ENCODE peak calls at places on chromosomes 4 and X, in nine cellular contexts. H is GM12865, V is NB4, B is tibial nerve, X is choroid plexus epithelial cell, K is IMR-90, E is A549, Q is mucosa of descending colon, G is mammary epithelial cell. C is an unnamed sample.
A peak's percentile ranks its signal among the peaks of the same experiment; 100 is the strongest.

GRCh38 chrX:71095971-71096701 is 485 bp downstream of the FOXO4 start:
- DNase-seq in H (peak; percentile 54), V (peak; percentile 78), B (peak; percentile 23), X (no peak), K (peak; percentile 30), E (no peak), Q (no peak), G (peak; percentile 25), C (peak; percentile 48)

GRCh38 chr4:42489095-42489494 is 91.8 kb downstream of the SHISA3 start:
- DNase-seq in H (peak; percentile 88), V (no peak), B (no peak), X (no peak), K (no peak), E (no peak), Q (no peak), G (no peak), C (no peak)

GRCh38 chr4:147786031-147786430 is 54.1 kb downstream of the ARHGAP10 start:
- DNase-seq in H (peak; percentile 86), V (no peak), B (no peak), X (peak; percentile 31), K (no peak), E (no peak), Q (no peak), G (no peak), C (no peak)

GRCh38 chr4:88659061-88659889 is 38.4 kb downstream of the NAP1L5 start:
- DNase-seq in H (peak; percentile 60), V (peak; percentile 20), B (no peak), X (peak; percentile 86), K (peak; percentile 77), E (peak; percentile 67), Q (peak; percentile 69), G (peak; percentile 82), C (peak; percentile 81)

GRCh38 chrX:40105016-40105790 is 7.4 kb upstream of the BCOR start:
- DNase-seq in H (peak; percentile 63), V (peak; percentile 68), B (no peak), X (peak; percentile 52), K (no peak), E (no peak), Q (peak; percentile 42), G (peak; percentile 36), C (no peak)

GRCh38 chr4:6746721-6747689 is 31.0 kb downstream of the BLOC1S4 start:
- DNase-seq in H (no peak), V (no peak), B (no peak), X (no peak), K (no peak), E (peak; percentile 79), Q (peak; percentile 83), G (no peak), C (no peak)

GRCh38 chr4:150181536-150181935 is 103.3 kb downstream of the DCLK2 start:
- DNase-seq in H (no peak), V (no peak), B (no peak), X (peak; percentile 48), K (peak; percentile 62), E (no peak), Q (no peak), G (no peak), C (peak; percentile 23)

GRCh38 chr4:137360701-137361213 is 171.5 kb downstream of the PCDH18 start:
- DNase-seq in H (no peak), V (no peak), B (no peak), X (no peak), K (no peak), E (no peak), Q (no peak), G (no peak), C (no peak)

GRCh38 chr4:110681381-110681780 is 58.5 kb upstream of the PITX2 start:
- DNase-seq in H (no peak), V (no peak), B (no peak), X (no peak), K (no peak), E (no peak), Q (no peak), G (no peak), C (peak; percentile 67)

GRCh38 chr4:181952478-181952877 is 290.7 kb upstream of the TENM3 start:
- DNase-seq in H (no peak), V (no peak), B (no peak), X (peak; percentile 95), K (peak; percentile 96), E (peak; percentile 64), Q (peak; percentile 31), G (peak; percentile 90), C (peak; percentile 81)

GRCh38 chrX:15567886-15568616 is 32.7 kb downstream of the ACE2 start:
- DNase-seq in H (no peak), V (no peak), B (no peak), X (peak; percentile 23), K (no peak), E (peak; percentile 9), Q (no peak), G (peak; percentile 18), C (no peak)

GRCh38 chrX:48966796-48967579 is 4.7 kb downstream of the KCND1 start:
- DNase-seq in H (no peak), V (no peak), B (no peak), X (peak; percentile 53), K (peak; percentile 55), E (no peak), Q (no peak), G (no peak), C (peak; percentile 40)

GRCh38 chrX:17081969-17082368 is 135.5 kb downstream of the REPS2 start:
- DNase-seq in H (no peak), V (no peak), B (no peak), X (no peak), K (no peak), E (no peak), Q (no peak), G (no peak), C (no peak)

GRCh38 chrX:64204252-64204651 is 1.3 kb downstream of the AMER1 start:
- DNase-seq in H (no peak), V (no peak), B (peak; percentile 11), X (no peak), K (peak; percentile 1), E (no peak), Q (peak; percentile 8), G (no peak), C (no peak)

GRCh38 chr4:6349896-6350295 is 80.2 kb downstream of the WFS1 start:
- DNase-seq in H (no peak), V (no peak), B (no peak), X (no peak), K (peak; percentile 10), E (no peak), Q (no peak), G (no peak), C (no peak)

GRCh38 chrX:125004799-125005198 is 314.9 kb upstream of the TEX13C start:
- DNase-seq in H (no peak), V (no peak), B (no peak), X (no peak), K (no peak), E (no peak), Q (no peak), G (no peak), C (no peak)

GRCh38 chr4:123418486-123418931 is 21.9 kb downstream of the SPRY1 start:
- DNase-seq in H (peak; percentile 61), V (peak; percentile 92), B (no peak), X (peak; percentile 95), K (peak; percentile 92), E (no peak), Q (no peak), G (peak; percentile 93), C (peak; percentile 85)

DNA sequence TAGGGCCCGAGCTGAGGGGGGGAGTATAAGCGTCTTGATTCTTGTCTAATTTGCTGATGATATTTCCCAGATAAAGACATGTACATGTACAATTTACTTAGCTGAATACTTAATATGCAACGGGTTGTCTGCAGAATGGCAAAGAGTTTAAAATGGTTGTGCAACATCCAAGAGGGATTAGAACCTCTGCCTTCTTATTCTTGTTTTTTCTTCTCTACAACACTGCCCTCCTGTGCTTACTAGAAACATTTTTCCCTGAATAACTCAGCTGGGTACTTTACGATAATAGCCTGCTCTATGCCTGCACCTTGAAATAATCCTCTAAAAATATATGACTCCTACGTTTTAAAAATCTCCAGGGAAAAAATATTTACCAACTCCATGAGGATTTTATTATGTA is 41.8 kb downstream of the INTS12 start:
- DNase-seq in H (peak; percentile 31), V (peak; percentile 37), B (no peak), X (peak; percentile 78), K (peak; percentile 16), E (peak; percentile 22), Q (no peak), G (peak; percentile 39), C (peak; percentile 61)
- TF ChIP-seq CTCF in H (peak; percentile 30), V (no peak), B (no peak), X (peak; percentile 49), K (no peak), E (peak; percentile 32), Q (no peak), G (peak; percentile 51), C (peak; percentile 42)

GRCh38 chr4:73252001-73252400 is 6.6 kb downstream of the ANKRD17 start:
- DNase-seq in H (no peak), V (no peak), B (no peak), X (no peak), K (peak; percentile 23), E (no peak), Q (no peak), G (no peak), C (no peak)
- H3K4me3 ChIP-seq in H (no peak overlapping the region), V (peak overlapping the region; percentile 6), B (no peak overlapping the region), X (no peak overlapping the region), K (no peak overlapping the region), E (no peak overlapping the region), Q (no peak overlapping the region), G (no peak overlapping the region), C (no peak overlapping the region)

DNA sequence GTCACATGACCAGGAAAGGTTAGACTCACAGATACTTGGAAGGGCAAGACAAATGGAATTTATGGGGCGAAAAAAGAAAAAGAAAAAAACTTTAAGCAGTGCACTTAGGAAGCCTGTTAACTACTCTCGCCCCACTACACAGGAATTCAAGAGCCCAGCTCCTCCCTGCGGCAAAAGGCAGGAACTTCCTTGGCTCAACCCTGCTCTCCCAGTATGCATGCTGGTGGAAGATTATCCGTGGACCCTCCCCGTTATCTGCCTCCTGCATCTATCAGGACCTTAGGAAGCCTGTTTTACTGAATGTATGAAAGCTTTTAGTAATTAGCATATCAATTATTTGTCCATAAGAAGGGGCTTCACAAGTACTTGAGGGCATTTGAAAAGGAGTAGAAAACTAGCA is 40.1 kb upstream of the RPA4 start:
- DNase-seq in H (no peak), V (no peak), B (no peak), X (peak; percentile 50), K (no peak), E (no peak), Q (no peak), G (no peak), C (no peak)
- TF ChIP-seq CTCF in H (no peak), V (no peak), B (no peak), X (peak; percentile 58), K (no peak), E (no peak), Q (no peak), G (no peak), C (peak; percentile 46)

DNA sequence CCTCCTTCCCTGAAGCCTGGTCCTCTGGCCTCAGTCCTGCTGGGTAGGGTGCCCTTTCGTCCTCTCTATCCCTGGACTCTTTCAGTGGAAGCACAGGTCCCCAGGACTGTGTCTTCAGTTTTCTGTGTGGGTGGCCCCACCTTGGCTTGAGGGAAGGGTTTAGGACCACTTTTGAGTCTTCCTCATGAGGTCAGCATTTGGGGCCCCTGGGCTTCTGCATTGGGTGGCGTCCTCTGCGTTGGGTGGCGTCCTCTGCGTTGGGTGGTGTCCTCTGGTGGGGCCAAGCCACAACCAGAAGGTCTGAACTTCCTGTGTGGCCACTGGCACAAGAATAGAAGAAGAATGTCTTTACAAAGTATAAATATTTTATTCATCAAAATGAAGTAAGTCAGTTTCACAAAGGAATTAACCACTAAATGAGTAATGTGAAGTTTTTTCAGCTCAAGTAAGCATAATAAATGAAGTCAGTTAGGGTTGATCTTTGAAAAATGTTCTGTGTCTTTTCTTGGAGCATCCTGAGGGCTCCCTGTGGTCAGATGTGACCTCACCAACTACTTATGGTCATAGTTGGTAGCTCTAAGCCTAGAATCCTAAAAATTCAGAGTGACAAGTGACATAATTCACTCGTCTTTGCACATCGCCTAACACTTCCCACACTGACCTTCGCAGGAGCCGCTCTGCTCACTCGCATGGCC is 39.2 kb upstream of the HGFAC start:
- DNase-seq in H (no peak), V (no peak), B (no peak), X (peak; percentile 28), K (peak; percentile 36), E (no peak), Q (no peak), G (peak; percentile 5), C (peak; percentile 19)
- H3K4me3 ChIP-seq in H (no peak overlapping the region), V (no peak overlapping the region), B (no peak overlapping the region), X (no peak overlapping the region), K (no peak overlapping the region), E (no peak overlapping the region), Q (no peak overlapping the region), G (no peak overlapping the region), C (no peak overlapping the region)